ENCODE peak calls at places on chromosomes 1 and 21, in four cellular contexts. N, F, L and Q are unnamed samples. For H3K9me3, the result is how much of the 10 kb centered on the place peaks cover.

GRCh38 chr1:5980314-5981008 is 11.8 kb downstream of the NPHP4 start:
- DNase-seq in N (no peak), F (no peak), L (peak), Q (no peak)

GRCh38 chr1:201750934-201751333 is 78.0 kb upstream of the IPO9 start:
- DNase-seq in N (no peak), F (no peak), L (peak), Q (no peak)

GRCh38 chr1:21818661-21819060 is 6.6 kb downstream of the LDLRAD2 start:
- DNase-seq in N (no peak), F (no peak), L (peak), Q (no peak)

GRCh38 chr21:33848252-33848953 is 67.2 kb downstream of the ATP5PO start:
- DNase-seq in N (no peak), F (no peak), L (no peak), Q (no peak)

GRCh38 chr1:149931212-149931805 is 3.7 kb upstream of the SF3B4 start:
- DNase-seq in N (no peak), F (no peak), L (no peak), Q (no peak)

GRCh38 chr1:6260433-6260934 is 414 bp downstream of the GPR153 start:
- DNase-seq in N (no peak), F (no peak), L (no peak), Q (no peak)

GRCh38 chr1:206955476-206956312 is 9.4 kb upstream of the PIGR start:
- DNase-seq in N (no peak), F (no peak), L (peak), Q (peak)

GRCh38 chr1:39102537-39103320 is 76.6 kb downstream of the NDUFS5 start:
- DNase-seq in N (no peak), F (no peak), L (peak), Q (peak)

GRCh38 chr1:210330279-210330866 is 1.7 kb downstream of the HHAT start:
- DNase-seq in N (no peak), F (no peak), L (peak), Q (no peak)

GRCh38 chr1:8004803-8005573 is 21.1 kb downstream of the ERRFI1 start:
- DNase-seq in N (peak), F (peak), L (peak), Q (peak)

GRCh38 chr1:209455666-209456065 is 127.8 kb upstream of the CAMK1G start:
- DNase-seq in N (no peak), F (no peak), L (no peak), Q (no peak)

GRCh38 chr1:113763651-113764050 is 4.4 kb upstream of the PHTF1 start:
- DNase-seq in N (no peak), F (no peak), L (no peak), Q (no peak)

GRCh38 chr1:12604986-12605385 is 13.0 kb downstream of the DHRS3 start:
- DNase-seq in N (no peak), F (no peak), L (no peak), Q (no peak)

GRCh38 chr1:154857441-154858215 is 12.5 kb downstream of the KCNN3 start:
- DNase-seq in N (no peak), F (no peak), L (no peak), Q (no peak)

GRCh38 chr1:88609051-88609450 is 75.0 kb upstream of the PKN2 start:
- DNase-seq in N (no peak), F (no peak), L (no peak), Q (no peak)

GRCh38 chr1:170707959-170708666 is 44.2 kb downstream of the PRRX1 start:
- DNase-seq in N (peak), F (no peak), L (peak), Q (no peak)

GRCh38 chr1:53366901-53367502 is 39.1 kb upstream of the LRP8 start:
- DNase-seq in N (no peak), F (peak), L (no peak), Q (no peak)

GRCh38 chr1:11997081-11997851 is 17.0 kb downstream of the MFN2 start:
- DNase-seq in N (no peak), F (no peak), L (no peak), Q (no peak)

GRCh38 chr1:39080884-39081265 is 54.7 kb downstream of the NDUFS5 start:
- DNase-seq in N (no peak), F (no peak), L (no peak), Q (no peak)

GRCh38 chr21:15679630-15680029 is 50.2 kb upstream of the USP25 start:
- DNase-seq in N (no peak), F (no peak), L (no peak), Q (no peak)

GRCh38 chr1:157482717-157483116 is 69.6 kb downstream of the FCRL5 start:
- DNase-seq in N (no peak), F (no peak), L (no peak), Q (no peak)

GRCh38 chr1:185017966-185018365 is 27.4 kb upstream of the RNF2 start:
- DNase-seq in N (no peak), F (no peak), L (no peak), Q (no peak)

GRCh38 chr1:61808321-61808720 is 66.0 kb downstream of the PATJ start:
- DNase-seq in N (no peak), F (no peak), L (no peak), Q (no peak)

GRCh38 chr1:33047839-33048305 is 11.2 kb upstream of the AK2 start:
- DNase-seq in N (no peak), F (no peak), L (no peak), Q (no peak)

DNA sequence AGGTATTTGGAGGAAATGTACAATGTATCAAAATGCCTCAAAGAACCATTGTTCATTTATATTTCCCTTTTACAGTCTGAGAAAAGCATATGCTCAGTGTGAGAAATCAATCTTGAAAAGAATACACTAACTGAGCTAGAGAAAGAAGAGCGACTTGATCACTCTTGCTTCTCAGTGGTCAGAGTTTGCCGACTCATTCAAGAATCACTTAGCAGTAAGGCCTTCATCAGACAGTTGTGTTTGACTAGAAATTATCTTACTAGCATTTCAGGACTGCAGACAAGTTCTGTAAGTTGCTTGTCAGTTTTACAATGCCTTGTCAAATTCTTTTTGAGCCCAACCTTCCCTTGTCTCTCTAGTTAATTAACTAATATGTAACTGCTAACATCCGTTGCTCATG is 12.9 kb downstream of the RGS18 start:
- DNase-seq in N (no peak), F (no peak), L (no peak), Q (no peak)
- H3K27ac ChIP-seq in N (no peak), F (no peak), L (no peak), Q (no peak)

GRCh38 chr1:41138549-41138948 is 103.6 kb downstream of the SCMH1 start:
- DNase-seq in N (no peak), F (no peak), L (no peak), Q (no peak)
- H3K9me3 ChIP-seq in N (under half), F (under half), L (under half), Q (under half)

DNA sequence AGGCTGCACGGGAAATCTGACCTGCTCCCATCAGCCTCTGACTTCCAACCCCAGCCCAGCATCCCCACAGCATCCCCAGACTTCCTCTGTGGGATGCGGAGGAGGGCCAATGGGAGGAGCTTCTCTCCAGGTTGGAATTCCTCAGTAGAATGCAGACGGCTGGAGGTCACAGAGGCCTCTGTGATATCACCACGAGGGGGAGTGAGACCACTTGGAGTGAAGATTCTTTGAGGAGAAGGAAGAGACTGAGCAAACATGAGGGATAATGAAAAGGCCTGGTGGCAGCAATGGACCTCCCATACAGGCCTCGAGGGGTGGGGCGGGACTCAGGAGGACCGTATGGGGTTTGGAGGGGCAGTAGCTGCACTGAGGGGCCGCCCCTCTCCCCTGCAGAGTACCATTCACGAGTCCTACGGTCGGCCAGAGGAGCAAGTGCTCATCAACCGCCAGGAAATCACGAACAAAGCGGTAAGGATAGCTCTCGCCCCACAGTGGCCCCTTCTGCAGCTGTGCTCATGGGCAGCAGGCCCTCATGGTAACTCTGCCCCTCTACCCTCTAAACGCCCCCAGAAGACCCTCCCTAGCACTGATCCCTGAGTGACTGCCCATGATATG is at the start of gene CATSPER4:
- DNase-seq in N (no peak), F (no peak), L (peak), Q (no peak)
- TF ChIP-seq CTCF in N (peak), F (no peak), L (no peak), Q (no peak)

GRCh38 chr21:28991861-28992525 is 684 bp downstream of the LTN1 start:
- DNase-seq in N (no peak), F (no peak), L (no peak), Q (no peak)
- H3K27ac ChIP-seq in N (peak), F (peak), L (peak), Q (peak)

DNA sequence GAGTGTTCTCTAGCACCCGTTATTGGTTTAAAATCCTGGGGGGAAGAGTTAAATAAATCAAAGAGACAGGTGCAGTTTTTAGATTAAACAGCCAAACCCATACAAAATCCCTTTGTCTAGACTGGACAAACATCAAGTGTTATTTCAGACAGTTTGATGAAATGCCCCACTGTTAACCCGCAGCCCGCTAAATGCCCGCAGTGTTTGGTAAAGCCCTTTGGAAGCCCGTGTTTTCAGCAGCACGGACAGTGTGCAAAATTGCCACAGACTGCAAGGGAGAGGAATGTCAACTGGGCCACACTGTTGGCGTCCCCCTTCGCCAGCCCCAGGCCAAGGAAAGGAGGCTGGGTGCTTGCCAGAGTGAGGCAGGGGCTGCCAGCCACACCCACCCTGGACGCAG is 26.6 kb downstream of the AJAP1 start:
- DNase-seq in N (no peak), F (no peak), L (no peak), Q (no peak)
- H3K9me3 ChIP-seq in N (half or more), F (under half), L (under half), Q (under half)